ENCODE peak calls at places on chromosome 11, in seven cellular contexts. T, I, V, O, J, C and B are unnamed samples.

GRCh38 chr11:57144531-57145320 is 37.0 kb upstream of the LRRC55 start:
- DNase-seq in O (no peak), J (no peak), I (no peak), C (no peak), V (no peak), T (no peak), B (no peak)

GRCh38 chr11:77525455-77526091 is 51.7 kb upstream of the PAK1 start:
- DNase-seq in C (no peak), I (no peak), V (no peak), T (no peak), J (no peak), O (no peak), B (no peak)

GRCh38 chr11:62702241-62702640 is 5.0 kb downstream of the BSCL2 start:
- DNase-seq in J (no peak), T (no peak), V (no peak), I (no peak), C (no peak), O (no peak), B (no peak)

GRCh38 chr11:73239111-73239521 is 21.0 kb downstream of the P2RY2 start:
- DNase-seq in I (peak; percentile 49), J (no peak), V (peak; percentile 30), T (no peak), C (no peak), O (no peak), B (no peak)

GRCh38 chr11:120409655-120410054 is 73.4 kb downstream of the ARHGEF12 start:
- DNase-seq in T (no peak), J (no peak), V (no peak), O (no peak), C (no peak), I (no peak), B (no peak)

GRCh38 chr11:69172674-69173073 is 16.9 kb downstream of the SMIM38 start:
- DNase-seq in V (no peak), T (no peak), O (no peak), J (no peak), C (no peak), I (no peak), B (no peak)

GRCh38 chr11:111934301-111934700 is 2.8 kb upstream of the DIXDC1 start:
- DNase-seq in T (no peak), C (no peak), J (peak; percentile 19), O (no peak), I (no peak), V (no peak), B (no peak)

GRCh38 chr11:127193916-127194315 is 193.3 kb upstream of the KIRREL3 start:
- DNase-seq in C (no peak), T (no peak), O (no peak), J (no peak), I (no peak), V (no peak), B (no peak)

GRCh38 chr11:118415739-118416068 is 14.3 kb downstream of the ATP5MG start:
- DNase-seq in I (no peak), V (no peak), C (peak; percentile 94), J (no peak), T (no peak), O (peak; percentile 34), B (peak; percentile 76)

GRCh38 chr11:1454576-1454975 is 32.0 kb downstream of the MOB2 start:
- DNase-seq in O (no peak), I (no peak), J (no peak), T (no peak), C (no peak), V (no peak), B (no peak)

GRCh38 chr11:36455658-36456111 is 54.4 kb downstream of the TRAF6 start:
- DNase-seq in J (peak; percentile 95), C (peak; percentile 100), T (peak; percentile 16), V (no peak), I (peak; percentile 98), O (peak; percentile 31), B (peak; percentile 79)

GRCh38 chr11:130188585-130189347 is 29.2 kb downstream of the ST14 start:
- DNase-seq in C (no peak), V (no peak), J (no peak), T (no peak), O (no peak), I (no peak), B (no peak)

GRCh38 chr11:85941380-85941973 is 86.3 kb downstream of the CCDC83 start:
- DNase-seq in V (no peak), I (peak; percentile 74), O (peak; percentile 57), J (peak; percentile 74), T (no peak), C (peak; percentile 39), B (peak; percentile 53)

GRCh38 chr11:72144807-72145565 is 9.5 kb downstream of the FOLR3 start:
- DNase-seq in J (no peak), V (peak; percentile 84), T (no peak), O (no peak), I (no peak), C (peak; percentile 84), B (no peak)

GRCh38 chr11:10478066-10478465 is 23.0 kb downstream of the AMPD3 start:
- DNase-seq in O (no peak), J (no peak), I (no peak), T (no peak), C (peak; percentile 16), V (no peak), B (no peak)

GRCh38 chr11:122601131-122602125 is 54.1 kb upstream of the UBASH3B start:
- DNase-seq in O (no peak), C (peak; percentile 80), T (no peak), V (no peak), J (no peak), I (no peak), B (peak; percentile 68)

GRCh38 chr11:77658213-77659013 is 20.8 kb upstream of the CLNS1A start:
- DNase-seq in V (no peak), T (no peak), O (no peak), J (no peak), I (no peak), C (peak; percentile 22), B (no peak)

DNA sequence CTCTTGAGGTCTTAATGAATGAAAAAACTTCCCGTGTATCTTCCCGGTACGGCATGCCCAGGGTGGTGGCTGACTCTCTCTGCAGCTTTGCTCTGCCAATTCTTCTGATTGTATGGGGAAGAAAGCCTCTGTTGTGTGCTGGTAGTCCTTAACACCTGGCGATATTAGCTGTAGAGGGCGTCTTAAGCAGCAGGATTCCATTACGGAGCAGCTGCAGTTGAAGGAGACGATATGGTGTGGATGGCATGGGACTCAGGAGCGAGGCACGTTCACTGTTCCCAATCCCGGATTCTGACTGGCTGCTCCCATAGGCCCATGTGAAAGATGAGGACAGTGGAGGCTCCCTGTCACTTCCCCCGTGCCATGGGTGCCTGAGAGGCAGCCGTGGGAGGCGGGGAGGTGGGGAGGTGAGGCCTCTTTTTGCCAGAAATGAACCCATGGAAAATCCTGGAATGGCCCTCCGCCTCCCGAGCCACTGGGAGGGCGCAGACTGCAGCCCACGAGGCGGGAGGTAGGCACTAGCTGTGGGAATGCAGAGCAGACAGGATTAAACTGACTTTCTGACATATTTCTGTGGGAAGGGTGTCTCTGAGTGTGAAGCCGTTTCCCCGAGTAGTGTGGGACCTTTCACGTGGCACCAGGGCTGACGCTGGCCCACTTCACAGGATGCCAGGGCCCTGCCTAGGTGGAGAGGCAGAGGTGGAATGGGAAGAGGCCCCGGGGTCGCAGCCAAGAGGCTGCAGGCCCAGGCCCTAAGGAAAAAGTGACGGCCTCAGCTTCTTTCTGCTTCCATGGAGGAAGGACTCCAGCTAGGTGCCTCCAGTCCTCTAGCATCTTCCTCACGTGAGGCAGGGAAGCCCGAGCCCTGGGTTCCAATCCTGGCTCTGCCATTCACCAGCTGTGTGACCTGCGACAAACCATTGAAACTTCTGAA is 121.4 kb upstream of the CD82 start:
- DNase-seq in C (no peak), V (no peak), O (no peak), J (no peak), T (no peak), I (no peak), B (no peak)
- TF ChIP-seq CTCF in C (no peak), V (no peak), O (no peak), J (no peak), T (no peak), I (no peak), B (no peak)

GRCh38 chr11:14582835-14583234 is 60.8 kb upstream of the PDE3B start:
- DNase-seq in I (no peak), T (no peak), C (no peak), V (no peak), J (no peak), O (no peak), B (no peak)

GRCh38 chr11:14578551-14578956 is 58.4 kb upstream of the PSMA1 start:
- DNase-seq in O (no peak), T (no peak), V (no peak), J (no peak), C (peak; percentile 13), I (no peak), B (peak; percentile 64)

GRCh38 chr11:14577835-14578529 is 57.8 kb upstream of the PSMA1 start:
- DNase-seq in C (no peak), O (no peak), V (no peak), J (no peak), I (no peak), T (no peak), B (no peak)

GRCh38 chr11:14577290-14577689 is 57.1 kb upstream of the PSMA1 start:
- DNase-seq in I (no peak), J (no peak), O (no peak), C (no peak), V (no peak), T (no peak), B (no peak)
- H3K4me1 ChIP-seq in I (no peaks in the 10 kb centered on the region), J (no peaks in the 10 kb centered on the region), O (peaks cover 15% of the 10 kb centered on the region), C (no peaks in the 10 kb centered on the region), V (no peaks in the 10 kb centered on the region), T (no peaks in the 10 kb centered on the region), B (peaks cover 11% of the 10 kb centered on the region)

GRCh38 chr11:46543564-46543963 is 50.3 kb downstream of the AMBRA1 start:
- DNase-seq in O (no peak), T (no peak), V (no peak), J (no peak), I (no peak), C (no peak), B (no peak)
- H3K27ac ChIP-seq in O (no peak overlapping the region), T (no peak overlapping the region), V (no peak overlapping the region), J (no peak overlapping the region), I (no peak overlapping the region), C (no peak overlapping the region), B (no peak overlapping the region)

DNA sequence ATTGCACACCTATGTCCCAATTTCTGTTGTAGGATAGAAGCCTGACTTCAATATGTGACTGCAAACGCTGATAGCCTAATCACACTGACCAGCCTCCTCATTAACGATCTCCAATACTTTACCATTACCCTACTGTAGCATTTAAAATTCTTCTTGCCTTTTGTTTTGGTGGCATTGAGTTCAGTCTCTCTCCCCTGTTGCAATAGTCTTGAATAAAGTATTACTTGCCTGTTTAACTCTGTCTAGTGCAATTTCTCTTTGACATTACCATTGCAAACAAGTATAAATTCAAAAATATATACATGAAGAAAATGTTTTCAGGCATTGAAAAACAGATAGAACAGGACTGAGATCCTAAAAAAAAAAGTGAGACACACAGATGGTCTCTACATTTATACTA is 649.1 kb upstream of the B3GAT1 start:
- DNase-seq in I (no peak), T (no peak), C (no peak), J (no peak), V (no peak), O (no peak), B (no peak)
- TF ChIP-seq CTCF in I (no peak), T (no peak), C (no peak), J (no peak), V (no peak), O (no peak), B (no peak)